ENCODE peak calls at places on chromosomes 1 and 21, in nine cellular contexts. D is WTC11; Y is GM12892; W is memory B cell; H is GM10248; S is cardiac fibroblast; F is activated gamma-delta T cell treated with anti-CD3 and anti-CD28 coated beads, Interleukin-2, amount 50 U/mL, for 16 hours; G is psoas muscle; A is activated naive CD4-positive, alpha-beta T cell. K is an unnamed sample.
A peak's percentile ranks its signal among the peaks of the same experiment; 100 is the strongest.

GRCh38 chr1:153353226-153353947 is 4.3 kb upstream of the S100A9 start:
- DNase-seq in H (peak; percentile 52), G (no peak), S (peak; percentile 18), D (peak; percentile 59), A (no peak), F (no peak), Y (no peak), W (no peak), K (no peak)

GRCh38 chr1:20137055-20137454 is 2.1 kb upstream of the PLA2G2F start:
- DNase-seq in D (no peak), F (no peak), W (no peak), H (no peak), Y (no peak), A (no peak), S (no peak), G (no peak), K (no peak)

GRCh38 chr21:26495283-26495849 is 77.7 kb downstream of the CYYR1 start:
- DNase-seq in G (no peak), D (no peak), F (no peak), W (no peak), A (no peak), H (no peak), Y (no peak), S (no peak), K (no peak)

GRCh38 chr1:3510136-3510955 is 55.9 kb downstream of the ARHGEF16 start:
- DNase-seq in D (no peak), A (no peak), W (no peak), Y (no peak), G (no peak), H (no peak), F (no peak), S (no peak), K (no peak)

GRCh38 chr1:231248778-231249177 is 7.8 kb downstream of the GNPAT start:
- DNase-seq in W (no peak), G (no peak), A (no peak), D (no peak), H (no peak), Y (no peak), F (no peak), S (no peak), K (no peak)

GRCh38 chr1:56585985-56586384 is 6.6 kb upstream of the PLPP3 start:
- DNase-seq in H (no peak), A (no peak), F (no peak), G (no peak), D (no peak), W (no peak), S (no peak), Y (no peak), K (no peak)

GRCh38 chr1:25184011-25184762 is 48.1 kb downstream of the SYF2 start:
- DNase-seq in S (no peak), W (no peak), D (no peak), G (no peak), Y (no peak), H (no peak), A (no peak), F (no peak), K (no peak)

GRCh38 chr1:27109103-27109822 is 45.7 kb downstream of the SLC9A1 start:
- DNase-seq in S (no peak), H (no peak), G (no peak), D (peak; percentile 85), W (no peak), F (no peak), Y (no peak), A (no peak), K (no peak)

GRCh38 chr21:15062566-15062965 is 2.2 kb downstream of the NRIP1 start:
- DNase-seq in W (no peak), D (no peak), G (no peak), F (no peak), Y (no peak), S (peak; percentile 37), H (peak; percentile 10), A (no peak), K (no peak)

GRCh38 chr21:14114251-14114650 is 96.5 kb downstream of the LIPI start:
- DNase-seq in W (no peak), F (no peak), A (no peak), D (peak; percentile 35), G (no peak), H (no peak), S (no peak), Y (no peak), K (no peak)

GRCh38 chr1:226181996-226182714 is 4.4 kb downstream of the ACBD3 start:
- DNase-seq in F (no peak), S (peak; percentile 74), Y (no peak), H (peak; percentile 30), W (peak; percentile 25), D (peak; percentile 17), G (peak; percentile 64), A (no peak), K (no peak)

GRCh38 chr1:235011599-235012435 is 116.8 kb downstream of the TOMM20 start:
- DNase-seq in G (peak; percentile 80), H (peak; percentile 83), F (peak; percentile 90), Y (peak; percentile 48), S (peak; percentile 92), W (peak; percentile 89), A (peak; percentile 79), D (no peak), K (peak; percentile 98)

GRCh38 chr1:160795951-160796383 is at the start of gene LY9:
- DNase-seq in D (no peak), G (no peak), H (peak; percentile 74), F (peak; percentile 72), Y (no peak), S (no peak), W (peak; percentile 85), A (peak; percentile 61), K (peak; percentile 84)

GRCh38 chr1:108590947-108591346 is 31.0 kb downstream of the EEIG2 start:
- DNase-seq in F (no peak), D (no peak), A (no peak), S (peak; percentile 98), H (no peak), Y (no peak), W (no peak), G (no peak), K (no peak)

K was measured in stimulated activated naive B cell treated with anti-CD40 and anti-IgM and Interleukin-4, amounts not matched to agents 10 μg/mL and 1 μg/mL and 100 μg/mL, for 72 hours.